ENCODE peak calls at places on chromosomes 7 and 10, in ten cellular contexts. U, E, C, A, J, F, V, L, H and W are unnamed samples.

GRCh38 chr10:131207584-131208532 is 103.7 kb downstream of the TCERG1L start:
- DNase-seq in L (no peak), C (no peak), A (no peak), V (no peak), H (no peak), F (peak; percentile 68), E (peak; percentile 59), J (no peak), U (no peak), W (peak; percentile 17)

GRCh38 chr10:71812016-71812912 is 38.8 kb downstream of the PSAP start:
- DNase-seq in C (peak; percentile 78), F (no peak), L (no peak), U (peak; percentile 10), J (peak; percentile 27), V (peak; percentile 96), A (peak; percentile 74), E (peak; percentile 96), H (peak; percentile 46), W (peak; percentile 78)

GRCh38 chr10:37010741-37011140 is 114.7 kb upstream of the ANKRD30A start:
- DNase-seq in F (no peak), V (no peak), E (no peak), U (no peak), L (no peak), A (no peak), H (no peak), J (no peak), C (no peak), W (no peak)

GRCh38 chr10:31317652-31318381 is 1.2 kb upstream of the ZEB1 start:
- DNase-seq in C (no peak), U (no peak), A (no peak), L (no peak), H (peak; percentile 88), V (peak; percentile 84), E (peak; percentile 95), F (no peak), J (no peak), W (peak; percentile 64)

GRCh38 chr7:74187915-74188675 is 13.9 kb downstream of the EIF4H start:
- DNase-seq in F (no peak), J (no peak), L (no peak), V (no peak), U (no peak), C (no peak), A (no peak), H (peak; percentile 22), E (no peak), W (no peak)

GRCh38 chr10:61744469-61744868 is 81.7 kb downstream of the CABCOCO1 start:
- DNase-seq in C (no peak), L (no peak), H (no peak), A (peak; percentile 66), V (no peak), E (no peak), F (no peak), J (no peak), U (no peak), W (no peak)

GRCh38 chr7:2030475-2031456 is 202.0 kb downstream of the MAD1L1 start:
- DNase-seq in C (peak; percentile 45), A (no peak), E (peak; percentile 79), U (no peak), H (no peak), L (no peak), F (peak; percentile 64), J (no peak), V (no peak), W (no peak)

GRCh38 chr10:43868952-43869351 is 220.3 kb upstream of the ZNF32 start:
- DNase-seq in H (no peak), J (no peak), V (no peak), E (no peak), F (no peak), L (no peak), C (no peak), A (no peak), U (no peak), W (no peak)

GRCh38 chr7:82594665-82595064 is 151.1 kb upstream of the CACNA2D1 start:
- DNase-seq in F (no peak), A (peak; percentile 47), J (no peak), V (no peak), L (no peak), H (peak; percentile 59), E (no peak), C (no peak), U (no peak), W (no peak)

GRCh38 chr7:121101621-121102020 is 113.1 kb downstream of the CPED1 start:
- DNase-seq in C (no peak), A (peak; percentile 53), L (no peak), U (no peak), F (no peak), H (no peak), J (no peak), V (no peak), E (no peak), W (no peak)

GRCh38 chr10:129501652-129502436 is 34.8 kb downstream of the MGMT start:
- DNase-seq in F (no peak), L (no peak), U (no peak), A (no peak), V (no peak), H (no peak), E (no peak), C (no peak), J (no peak), W (peak; percentile 46)

GRCh38 chr7:43164757-43165156 is 52.3 kb downstream of the HECW1 start:
- DNase-seq in A (no peak), E (no peak), C (no peak), H (peak; percentile 10), V (no peak), L (peak; percentile 41), F (no peak), J (no peak), U (peak; percentile 39), W (no peak)

GRCh38 chr7:123789200-123789784 is 40.5 kb upstream of the WASL start:
- DNase-seq in H (no peak), U (no peak), A (no peak), E (no peak), V (no peak), F (no peak), L (no peak), J (no peak), C (no peak), W (no peak)

GRCh38 chr7:106018566-106019338 is 55.7 kb downstream of the CDHR3 start:
- DNase-seq in L (no peak), J (no peak), H (no peak), E (no peak), A (no peak), C (no peak), U (no peak), F (no peak), V (no peak), W (no peak)

GRCh38 chr7:101973130-101973529 is 155.7 kb downstream of the CUX1 start:
- DNase-seq in J (no peak), A (no peak), H (no peak), L (no peak), F (no peak), V (no peak), E (peak; percentile 25), C (no peak), U (no peak), W (no peak)

GRCh38 chr7:101975046-101975445 is 157.6 kb downstream of the CUX1 start:
- DNase-seq in A (no peak), U (no peak), F (no peak), V (no peak), H (no peak), L (no peak), E (no peak), J (no peak), C (no peak), W (no peak)

GRCh38 chr7:101977249-101977648 is 159.8 kb downstream of the CUX1 start:
- DNase-seq in E (no peak), A (no peak), U (no peak), J (no peak), H (no peak), C (no peak), F (no peak), L (no peak), V (no peak), W (no peak)

GRCh38 chr7:101972627-101973026 is 155.2 kb downstream of the CUX1 start:
- DNase-seq in L (no peak), V (no peak), H (no peak), C (no peak), E (peak; percentile 49), A (no peak), U (no peak), F (no peak), J (no peak), W (no peak)

GRCh38 chr7:101974365-101974764 is 156.9 kb downstream of the CUX1 start:
- DNase-seq in H (no peak), V (no peak), E (peak; percentile 28), A (no peak), C (no peak), L (no peak), F (no peak), J (no peak), U (no peak), W (no peak)
- H3K4me1 ChIP-seq in H (peaks cover 2% of the 10 kb centered on the region), V (no peaks in the 10 kb centered on the region), E (no peaks in the 10 kb centered on the region), A (peaks cover 8% of the 10 kb centered on the region), C (no peaks in the 10 kb centered on the region), L (no peaks in the 10 kb centered on the region), F (no peaks in the 10 kb centered on the region), J (peaks cover 40% of the 10 kb centered on the region), U (peaks cover 7% of the 10 kb centered on the region), W (no peaks in the 10 kb centered on the region)

DNA sequence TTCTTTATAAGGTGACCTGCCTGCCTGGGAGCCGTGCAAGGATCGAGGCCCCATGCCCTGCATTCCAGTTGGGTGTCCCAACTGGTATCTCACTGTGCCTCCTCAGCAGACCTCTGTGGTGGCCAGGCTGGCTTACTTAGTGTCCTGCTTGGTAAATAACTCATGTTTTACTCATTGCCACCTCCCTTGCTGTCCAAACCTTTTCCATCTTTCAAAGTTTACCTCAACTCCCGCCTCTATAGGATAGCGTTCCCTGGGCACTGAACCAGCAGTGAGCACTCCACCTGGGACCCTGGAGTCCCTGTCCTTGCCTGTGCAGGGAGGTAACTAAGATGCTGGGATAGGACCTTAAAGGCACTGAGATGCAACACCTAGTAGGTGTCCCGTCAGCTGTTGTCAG is 33.6 kb downstream of the SLC18A2 start:
- DNase-seq in E (no peak), L (no peak), V (no peak), U (no peak), F (no peak), J (no peak), C (no peak), H (no peak), A (no peak), W (no peak)
- TF ChIP-seq POLR2AphosphoS5 in E (no peak), L (no peak), V (no peak), U (no peak), F (no peak), J (no peak), C (no peak), H (no peak), A (no peak), W (no peak)

DNA sequence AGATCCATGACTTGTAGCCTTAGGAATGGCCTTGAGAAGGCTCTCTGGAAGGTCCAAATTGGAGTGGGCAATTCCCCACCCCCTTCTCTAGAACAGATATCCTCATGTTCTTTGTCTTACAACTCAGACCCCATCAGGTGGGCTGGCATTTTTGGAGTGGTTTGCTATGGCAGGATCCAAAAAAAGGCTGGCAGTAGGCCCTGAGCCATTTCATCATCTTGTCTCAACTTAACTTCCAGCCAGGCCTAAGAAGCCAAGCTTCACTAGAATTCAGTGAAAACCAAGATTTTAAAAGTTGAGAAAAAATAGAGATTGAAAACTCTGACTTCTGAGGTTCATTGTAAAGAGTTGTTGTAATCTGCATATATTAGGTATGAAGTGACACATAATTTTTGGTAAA is 420.5 kb downstream of the LRMDA start:
- DNase-seq in J (no peak), F (no peak), C (no peak), V (no peak), U (no peak), L (no peak), E (no peak), H (no peak), A (no peak), W (no peak)
- TF ChIP-seq CTCF in J (no peak), F (no peak), C (no peak), V (no peak), U (no peak), L (no peak), E (no peak), H (no peak), A (no peak), W (no peak)

GRCh38 chr7:24967696-24968095 is 12.3 kb downstream of the OSBPL3 start:
- DNase-seq in J (no peak), U (no peak), C (no peak), L (no peak), V (no peak), H (no peak), E (no peak), F (no peak), A (no peak), W (no peak)
- H3K4me1 ChIP-seq in J (peaks cover 47% of the 10 kb centered on the region), U (peaks cover 91% of the 10 kb centered on the region), C (no peaks in the 10 kb centered on the region), L (peaks cover 5% of the 10 kb centered on the region), V (peaks cover 6% of the 10 kb centered on the region), H (peaks cover 20% of the 10 kb centered on the region), E (peaks cover 6% of the 10 kb centered on the region), F (peaks cover 66% of the 10 kb centered on the region), A (peaks cover 30% of the 10 kb centered on the region), W (peaks cover 35% of the 10 kb centered on the region)